ENCODE peak calls at places on chromosome 21, in six cellular contexts. One of them, this sample, is unnamed.

GRCh38 chr21:15741510-15741909 is 11.7 kb downstream of the USP25 start:
- DNase-seq in RWPE1: no peak
- DNase-seq in uterus: no peak
- DNase-seq in WTC11: no peak
- DNase-seq in upper lobe of right lung: no peak
- DNase-seq in type B pancreatic cell: no peak
- DNase-seq in this sample: peak

GRCh38 chr21:32135401-32136363 is 143.2 kb downstream of the MIS18A start:
- DNase-seq in uterus: no peak
- DNase-seq in RWPE1: no peak
- DNase-seq in upper lobe of right lung: no peak
- DNase-seq in type B pancreatic cell: no peak
- DNase-seq in WTC11: no peak
- DNase-seq in this sample: peak

GRCh38 chr21:32772281-32773047 is 909 bp upstream of the PAXBP1 start:
- DNase-seq in RWPE1: peak
- DNase-seq in type B pancreatic cell: no peak
- DNase-seq in WTC11: no peak
- DNase-seq in uterus: no peak
- DNase-seq in upper lobe of right lung: no peak
- DNase-seq in this sample: peak

GRCh38 chr21:31894441-31894840 is 21.6 kb downstream of the HUNK start:
- DNase-seq in uterus: no peak
- DNase-seq in WTC11: no peak
- DNase-seq in upper lobe of right lung: no peak
- DNase-seq in type B pancreatic cell: no peak
- DNase-seq in RWPE1: no peak
- DNase-seq in this sample: no peak

GRCh38 chr21:22476214-22476613 is 1478.0 kb downstream of the NCAM2 start:
- DNase-seq in RWPE1: no peak
- DNase-seq in upper lobe of right lung: no peak
- DNase-seq in WTC11: no peak
- DNase-seq in type B pancreatic cell: no peak
- DNase-seq in uterus: no peak
- DNase-seq in this sample: no peak

GRCh38 chr21:28770867-28771661 is 221.6 kb downstream of the LTN1 start:
- DNase-seq in upper lobe of right lung: no peak
- DNase-seq in type B pancreatic cell: no peak
- DNase-seq in RWPE1: no peak
- DNase-seq in uterus: no peak
- DNase-seq in WTC11: no peak
- DNase-seq in this sample: no peak

GRCh38 chr21:35953570-35953969 is 106.8 kb downstream of the SETD4 start:
- DNase-seq in RWPE1: no peak
- DNase-seq in type B pancreatic cell: no peak
- DNase-seq in upper lobe of right lung: no peak
- DNase-seq in uterus: no peak
- DNase-seq in WTC11: no peak
- DNase-seq in this sample: no peak

GRCh38 chr21:42465008-42465878 is 30.8 kb downstream of the RSPH1 start:
- DNase-seq in type B pancreatic cell: no peak
- DNase-seq in RWPE1: no peak
- DNase-seq in WTC11: no peak
- DNase-seq in upper lobe of right lung: no peak
- DNase-seq in uterus: no peak
- DNase-seq in this sample: no peak

GRCh38 chr21:41207401-41208388 is 39.7 kb downstream of the BACE2 start:
- DNase-seq in RWPE1: no peak
- DNase-seq in type B pancreatic cell: no peak
- DNase-seq in upper lobe of right lung: no peak
- DNase-seq in WTC11: no peak
- DNase-seq in uterus: peak
- DNase-seq in this sample: peak

GRCh38 chr21:36113647-36114428 is 21.0 kb upstream of the CBR3 start:
- DNase-seq in type B pancreatic cell: no peak
- DNase-seq in WTC11: no peak
- DNase-seq in uterus: no peak
- DNase-seq in RWPE1: no peak
- DNase-seq in upper lobe of right lung: peak
- DNase-seq in this sample: no peak

GRCh38 chr21:43731476-43731875 is 12.5 kb downstream of the PDXK start:
- DNase-seq in upper lobe of right lung: no peak
- DNase-seq in RWPE1: no peak
- DNase-seq in uterus: no peak
- DNase-seq in WTC11: no peak
- DNase-seq in type B pancreatic cell: no peak
- DNase-seq in this sample: no peak

GRCh38 chr21:31644648-31645047 is 14.8 kb upstream of the SOD1 start:
- DNase-seq in type B pancreatic cell: peak
- DNase-seq in WTC11: no peak
- DNase-seq in uterus: no peak
- DNase-seq in RWPE1: no peak
- DNase-seq in upper lobe of right lung: no peak
- DNase-seq in this sample: no peak

GRCh38 chr21:17679002-17679600 is 66.4 kb upstream of the BTG3 start:
- DNase-seq in upper lobe of right lung: no peak
- DNase-seq in type B pancreatic cell: no peak
- DNase-seq in uterus: no peak
- DNase-seq in WTC11: no peak
- DNase-seq in RWPE1: peak
- DNase-seq in this sample: peak

GRCh38 chr21:27633631-27634030 is 666.7 kb upstream of the ADAMTS5 start:
- DNase-seq in uterus: no peak
- DNase-seq in upper lobe of right lung: no peak
- DNase-seq in RWPE1: no peak
- DNase-seq in WTC11: no peak
- DNase-seq in type B pancreatic cell: no peak
- DNase-seq in this sample: no peak

GRCh38 chr21:45475797-45476570 is 66.3 kb downstream of the SLC19A1 start:
- DNase-seq in type B pancreatic cell: no peak
- DNase-seq in WTC11: no peak
- DNase-seq in upper lobe of right lung: no peak
- DNase-seq in uterus: no peak
- DNase-seq in RWPE1: no peak
- DNase-seq in this sample: no peak
- TF ChIP-seq CTCF in type B pancreatic cell: no peak
- TF ChIP-seq CTCF in WTC11: no peak
- TF ChIP-seq CTCF in upper lobe of right lung: no peak
- TF ChIP-seq CTCF in uterus: no peak
- TF ChIP-seq CTCF in RWPE1: no peak
- TF ChIP-seq CTCF in this sample: no peak

DNA sequence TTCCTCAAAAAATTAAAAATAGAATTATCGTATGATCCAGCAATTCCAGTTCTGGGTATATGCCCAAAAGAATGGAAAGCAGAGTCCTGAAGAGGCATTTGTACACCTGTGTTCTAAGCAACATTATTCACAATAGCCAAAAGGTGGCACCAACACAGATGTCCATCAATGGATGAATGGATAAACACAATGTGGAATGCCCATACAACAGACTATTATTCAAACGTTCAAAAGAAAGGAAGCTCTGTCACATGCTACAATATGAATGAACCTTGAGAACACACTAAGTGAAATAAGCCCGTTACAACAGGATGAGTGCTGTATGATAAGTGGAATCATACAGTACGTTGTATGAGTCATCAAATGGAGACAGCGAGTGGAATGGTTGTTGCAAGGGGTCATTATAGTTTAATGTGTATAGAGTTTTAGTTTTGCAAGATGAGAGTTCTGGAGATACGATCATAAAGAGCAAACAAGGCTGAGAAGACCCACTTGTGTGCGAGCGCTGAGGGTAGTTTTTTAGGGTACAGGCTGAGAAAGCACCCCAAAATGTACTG is 80.1 kb downstream of the SH3BGR start:
- DNase-seq in RWPE1: no peak
- DNase-seq in upper lobe of right lung: no peak
- DNase-seq in type B pancreatic cell: no peak
- DNase-seq in uterus: no peak
- DNase-seq in WTC11: no peak
- DNase-seq in this sample: no peak
- TF ChIP-seq CTCF in RWPE1: no peak
- TF ChIP-seq CTCF in upper lobe of right lung: no peak
- TF ChIP-seq CTCF in type B pancreatic cell: no peak
- TF ChIP-seq CTCF in uterus: no peak
- TF ChIP-seq CTCF in WTC11: no peak
- TF ChIP-seq CTCF in this sample: no peak

GRCh38 chr21:24590261-24590660 is 1017.0 kb downstream of the MRPL39 start:
- DNase-seq in type B pancreatic cell: no peak
- DNase-seq in RWPE1: no peak
- DNase-seq in WTC11: no peak
- DNase-seq in uterus: no peak
- DNase-seq in upper lobe of right lung: no peak
- DNase-seq in this sample: no peak

DNA sequence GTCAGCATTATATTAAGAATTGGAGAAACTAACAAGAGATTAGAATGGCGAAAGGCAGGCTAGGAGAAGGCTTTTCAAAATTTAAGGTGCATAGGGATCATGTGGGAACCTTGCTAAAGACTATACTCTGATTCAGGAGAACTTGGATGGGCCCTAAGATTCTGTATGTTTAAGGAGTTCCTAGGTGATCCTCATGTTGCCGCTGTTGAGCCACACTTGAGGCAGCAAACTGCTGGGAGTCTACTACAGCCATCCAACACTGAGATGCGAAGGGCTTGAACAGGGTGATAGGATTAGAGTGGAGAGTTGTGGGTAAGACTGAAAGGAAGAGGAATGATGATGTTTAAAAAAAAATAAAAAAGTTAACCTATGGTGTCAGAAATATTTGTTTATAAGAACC is 1013.2 kb downstream of the MRPL39 start:
- DNase-seq in upper lobe of right lung: no peak
- DNase-seq in type B pancreatic cell: no peak
- DNase-seq in WTC11: peak
- DNase-seq in uterus: no peak
- DNase-seq in RWPE1: no peak
- DNase-seq in this sample: peak
- TF ChIP-seq CTCF in upper lobe of right lung: no peak
- TF ChIP-seq CTCF in type B pancreatic cell: no peak
- TF ChIP-seq CTCF in WTC11: no peak
- TF ChIP-seq CTCF in uterus: no peak
- TF ChIP-seq CTCF in RWPE1: no peak
- TF ChIP-seq CTCF in this sample: no peak

GRCh38 chr21:23936224-23936623 is 1671.1 kb downstream of the MRPL39 start:
- DNase-seq in WTC11: peak
- DNase-seq in RWPE1: no peak
- DNase-seq in uterus: no peak
- DNase-seq in type B pancreatic cell: no peak
- DNase-seq in upper lobe of right lung: no peak
- DNase-seq in this sample: peak
- TF ChIP-seq CTCF in WTC11: peak
- TF ChIP-seq CTCF in RWPE1: no peak
- TF ChIP-seq CTCF in uterus: no peak
- TF ChIP-seq CTCF in type B pancreatic cell: peak
- TF ChIP-seq CTCF in upper lobe of right lung: peak
- TF ChIP-seq CTCF in this sample: no peak

GRCh38 chr21:37257967-37258877 is 8.9 kb downstream of the VPS26C start:
- DNase-seq in uterus: peak
- DNase-seq in type B pancreatic cell: peak
- DNase-seq in upper lobe of right lung: peak
- DNase-seq in RWPE1: peak
- DNase-seq in WTC11: peak
- DNase-seq in this sample: peak
- TF ChIP-seq CTCF in uterus: no peak
- TF ChIP-seq CTCF in type B pancreatic cell: no peak
- TF ChIP-seq CTCF in upper lobe of right lung: no peak
- TF ChIP-seq CTCF in RWPE1: no peak
- TF ChIP-seq CTCF in WTC11: no peak
- TF ChIP-seq CTCF in this sample: no peak

GRCh38 chr21:34889287-34889536 is 159.9 kb downstream of the RUNX1 start:
- DNase-seq in WTC11: peak
- DNase-seq in RWPE1: peak
- DNase-seq in upper lobe of right lung: peak
- DNase-seq in uterus: peak
- DNase-seq in type B pancreatic cell: peak
- DNase-seq in this sample: peak
- TF ChIP-seq CTCF in WTC11: no peak
- TF ChIP-seq CTCF in RWPE1: no peak
- TF ChIP-seq CTCF in upper lobe of right lung: no peak
- TF ChIP-seq CTCF in uterus: no peak
- TF ChIP-seq CTCF in type B pancreatic cell: no peak
- TF ChIP-seq CTCF in this sample: no peak